ENCODE peak calls at places on chromosomes 4 and X, in four cellular contexts. One of them, this sample, is unnamed.

GRCh38 chr4:128455076-128455345 is 167.4 kb upstream of the PGRMC2 start:
- DNase-seq in NB4: no peak
- DNase-seq in endothelial cell of umbilical vein: no peak
- DNase-seq in K562: no peak
- DNase-seq in this sample: no peak

GRCh38 chrX:43566170-43566569 is 89.9 kb upstream of the MAOA start:
- DNase-seq in K562: no peak
- DNase-seq in endothelial cell of umbilical vein: no peak
- DNase-seq in NB4: no peak
- DNase-seq in this sample: no peak

GRCh38 chrX:150293311-150294013 is 69.7 kb upstream of the MAMLD1 start:
- DNase-seq in K562: no peak
- DNase-seq in endothelial cell of umbilical vein: no peak
- DNase-seq in NB4: no peak
- DNase-seq in this sample: no peak

GRCh38 chr4:70678383-70678999 is 9.8 kb upstream of the UTP3 start:
- DNase-seq in K562: no peak
- DNase-seq in endothelial cell of umbilical vein: no peak
- DNase-seq in NB4: no peak
- DNase-seq in this sample: no peak

GRCh38 chr4:94419956-94420355 is 31.8 kb upstream of the PDLIM5 start:
- DNase-seq in NB4: no peak
- DNase-seq in endothelial cell of umbilical vein: no peak
- DNase-seq in K562: no peak
- DNase-seq in this sample: no peak

GRCh38 chrX:153946910-153947769 is 2.7 kb upstream of the RENBP start:
- DNase-seq in K562: peak
- DNase-seq in NB4: peak
- DNase-seq in endothelial cell of umbilical vein: peak
- DNase-seq in this sample: peak

GRCh38 chr4:8247047-8247930 is 22.3 kb upstream of the HTRA3 start:
- DNase-seq in K562: no peak
- DNase-seq in endothelial cell of umbilical vein: no peak
- DNase-seq in NB4: no peak
- DNase-seq in this sample: peak

GRCh38 chrX:38018734-38019410 is 12.5 kb downstream of the SYTL5 start:
- DNase-seq in NB4: no peak
- DNase-seq in endothelial cell of umbilical vein: no peak
- DNase-seq in K562: no peak
- DNase-seq in this sample: no peak

GRCh38 chr4:105215609-105216313 is 69.1 kb downstream of the TET2 start:
- DNase-seq in K562: no peak
- DNase-seq in NB4: no peak
- DNase-seq in endothelial cell of umbilical vein: no peak
- DNase-seq in this sample: no peak

GRCh38 chr4:61580721-61581377 is 380.7 kb downstream of the ADGRL3 start:
- DNase-seq in K562: no peak
- DNase-seq in NB4: no peak
- DNase-seq in endothelial cell of umbilical vein: no peak
- DNase-seq in this sample: no peak

GRCh38 chr4:45345551-45345950 is 619.2 kb upstream of the GNPDA2 start:
- DNase-seq in NB4: no peak
- DNase-seq in endothelial cell of umbilical vein: no peak
- DNase-seq in K562: no peak
- DNase-seq in this sample: no peak

GRCh38 chr4:186624951-186625350 is 69.6 kb upstream of the MTNR1A start:
- DNase-seq in K562: no peak
- DNase-seq in NB4: no peak
- DNase-seq in endothelial cell of umbilical vein: no peak
- DNase-seq in this sample: no peak

GRCh38 chrX:68462197-68462596 is 28.9 kb upstream of the OPHN1 start:
- DNase-seq in NB4: no peak
- DNase-seq in K562: no peak
- DNase-seq in endothelial cell of umbilical vein: peak
- DNase-seq in this sample: no peak

GRCh38 chr4:104795264-104795934 is 300.7 kb upstream of the CXXC4 start:
- DNase-seq in endothelial cell of umbilical vein: no peak
- DNase-seq in K562: no peak
- DNase-seq in NB4: no peak
- DNase-seq in this sample: no peak

GRCh38 chrX:125202486-125203378 is 116.9 kb upstream of the TEX13C start:
- DNase-seq in endothelial cell of umbilical vein: no peak
- DNase-seq in NB4: no peak
- DNase-seq in K562: no peak
- DNase-seq in this sample: no peak

GRCh38 chr4:40350627-40351227 is 15.6 kb downstream of the CHRNA9 start:
- DNase-seq in endothelial cell of umbilical vein: no peak
- DNase-seq in NB4: peak
- DNase-seq in K562: no peak
- DNase-seq in this sample: no peak

GRCh38 chr4:143026459-143027170 is 158.1 kb upstream of the USP38 start:
- DNase-seq in endothelial cell of umbilical vein: no peak
- DNase-seq in NB4: no peak
- DNase-seq in K562: no peak
- DNase-seq in this sample: no peak

GRCh38 chr4:76950052-76950845 is 697 bp downstream of the SEPTIN11 start:
- DNase-seq in NB4: peak
- DNase-seq in endothelial cell of umbilical vein: peak
- DNase-seq in K562: peak
- DNase-seq in this sample: peak

GRCh38 chr4:176498857-176499256 is 179.1 kb downstream of the SPCS3 start:
- DNase-seq in endothelial cell of umbilical vein: peak
- DNase-seq in K562: no peak
- DNase-seq in NB4: no peak
- DNase-seq in this sample: peak

GRCh38 chrX:85365370-85365995 is 14.0 kb downstream of the POF1B start:
- DNase-seq in endothelial cell of umbilical vein: no peak
- DNase-seq in NB4: no peak
- DNase-seq in K562: no peak
- DNase-seq in this sample: no peak

GRCh38 chrX:151396827-151397740 is at the start of gene VMA21:
- DNase-seq in NB4: peak
- DNase-seq in K562: peak
- DNase-seq in endothelial cell of umbilical vein: peak
- DNase-seq in this sample: peak

GRCh38 chr4:140309124-140309870 is 64.1 kb upstream of the SCOC start:
- DNase-seq in NB4: no peak
- DNase-seq in K562: no peak
- DNase-seq in endothelial cell of umbilical vein: no peak
- DNase-seq in this sample: no peak

GRCh38 chrX:13669246-13669689 is 16.3 kb downstream of the TCEANC start:
- DNase-seq in K562: peak
- DNase-seq in endothelial cell of umbilical vein: peak
- DNase-seq in NB4: peak
- DNase-seq in this sample: peak

GRCh38 chr4:147801820-147802219 is 69.9 kb downstream of the ARHGAP10 start:
- DNase-seq in K562: no peak
- DNase-seq in NB4: no peak
- DNase-seq in endothelial cell of umbilical vein: no peak
- DNase-seq in this sample: no peak

GRCh38 chr4:98601719-98602118 is 56.7 kb downstream of the TSPAN5 start:
- DNase-seq in NB4: no peak
- DNase-seq in K562: no peak
- DNase-seq in endothelial cell of umbilical vein: peak
- DNase-seq in this sample: no peak

GRCh38 chrX:26192204-26192603 is at the start of gene MAGEB6:
- DNase-seq in endothelial cell of umbilical vein: no peak
- DNase-seq in NB4: no peak
- DNase-seq in K562: no peak
- DNase-seq in this sample: no peak

GRCh38 chr4:146175541-146176453 is at the start of gene LSM6:
- DNase-seq in endothelial cell of umbilical vein: peak
- DNase-seq in NB4: peak
- DNase-seq in K562: peak
- DNase-seq in this sample: peak

GRCh38 chrX:136206916-136207315 is 44.3 kb downstream of the MAP7D3 start:
- DNase-seq in NB4: no peak
- DNase-seq in endothelial cell of umbilical vein: no peak
- DNase-seq in K562: no peak
- DNase-seq in this sample: no peak

GRCh38 chrX:53831662-53832635 is 145.4 kb upstream of the HUWE1 start:
- DNase-seq in endothelial cell of umbilical vein: peak
- DNase-seq in NB4: peak
- DNase-seq in K562: peak
- DNase-seq in this sample: peak

GRCh38 chrX:115968436-115969252 is 201.9 kb upstream of the AGTR2 start:
- DNase-seq in K562: no peak
- DNase-seq in NB4: peak
- DNase-seq in endothelial cell of umbilical vein: peak
- DNase-seq in this sample: peak

GRCh38 chr4:38001927-38002326 is 41.7 kb downstream of the PTTG2 start:
- DNase-seq in K562: no peak
- DNase-seq in endothelial cell of umbilical vein: no peak
- DNase-seq in NB4: no peak
- DNase-seq in this sample: no peak

GRCh38 chrX:3518870-3519269 is 172.4 kb upstream of the MXRA5 start:
- DNase-seq in K562: peak
- DNase-seq in endothelial cell of umbilical vein: no peak
- DNase-seq in NB4: no peak
- DNase-seq in this sample: peak

GRCh38 chr4:37797923-37798322 is 28.6 kb upstream of the PGM2 start:
- DNase-seq in NB4: no peak
- DNase-seq in endothelial cell of umbilical vein: no peak
- DNase-seq in K562: no peak
- DNase-seq in this sample: no peak

GRCh38 chrX:72126539-72127140 is 5.1 kb downstream of the RTL5 start:
- DNase-seq in K562: peak
- DNase-seq in NB4: peak
- DNase-seq in endothelial cell of umbilical vein: peak
- DNase-seq in this sample: peak

GRCh38 chr4:60450054-60450453 is 750.1 kb upstream of the ADGRL3 start:
- DNase-seq in NB4: peak
- DNase-seq in endothelial cell of umbilical vein: no peak
- DNase-seq in K562: no peak
- DNase-seq in this sample: no peak

GRCh38 chrX:131617182-131617581 is 73.3 kb downstream of the OR13H1 start:
- DNase-seq in K562: no peak
- DNase-seq in endothelial cell of umbilical vein: no peak
- DNase-seq in NB4: no peak
- DNase-seq in this sample: no peak

GRCh38 chr4:98793658-98794057 is 135.2 kb upstream of the TSPAN5 start:
- DNase-seq in endothelial cell of umbilical vein: no peak
- DNase-seq in NB4: no peak
- DNase-seq in K562: no peak
- DNase-seq in this sample: no peak

GRCh38 chrX:25344191-25344936 is 328.6 kb upstream of the ARX start:
- DNase-seq in NB4: no peak
- DNase-seq in endothelial cell of umbilical vein: no peak
- DNase-seq in K562: no peak
- DNase-seq in this sample: no peak

GRCh38 chrX:123967497-123967896 is 6.0 kb downstream of the STAG2 start:
- DNase-seq in K562: no peak
- DNase-seq in NB4: no peak
- DNase-seq in endothelial cell of umbilical vein: no peak
- DNase-seq in this sample: no peak

GRCh38 chr4:84912741-84913140 is 53.7 kb downstream of the WDFY3 start:
- DNase-seq in endothelial cell of umbilical vein: no peak
- DNase-seq in K562: no peak
- DNase-seq in NB4: no peak
- DNase-seq in this sample: no peak

GRCh38 chr4:30919458-30919857 is 199.3 kb downstream of the PCDH7 start:
- DNase-seq in NB4: no peak
- DNase-seq in K562: no peak
- DNase-seq in endothelial cell of umbilical vein: no peak
- DNase-seq in this sample: no peak

GRCh38 chr4:30912098-30912719 is 192.0 kb downstream of the PCDH7 start:
- DNase-seq in K562: no peak
- DNase-seq in endothelial cell of umbilical vein: no peak
- DNase-seq in NB4: no peak
- DNase-seq in this sample: no peak

GRCh38 chr4:30920043-30920442 is 199.9 kb downstream of the PCDH7 start:
- DNase-seq in endothelial cell of umbilical vein: no peak
- DNase-seq in K562: no peak
- DNase-seq in NB4: no peak
- DNase-seq in this sample: no peak

GRCh38 chr4:30916337-30917274 is 196.4 kb downstream of the PCDH7 start:
- DNase-seq in NB4: no peak
- DNase-seq in endothelial cell of umbilical vein: no peak
- DNase-seq in K562: no peak
- DNase-seq in this sample: no peak

GRCh38 chr4:30917946-30918345 is 197.8 kb downstream of the PCDH7 start:
- DNase-seq in K562: no peak
- DNase-seq in endothelial cell of umbilical vein: no peak
- DNase-seq in NB4: no peak
- DNase-seq in this sample: no peak
- H3K4me3 ChIP-seq in K562: no peak
- H3K4me3 ChIP-seq in endothelial cell of umbilical vein: no peak
- H3K4me3 ChIP-seq in NB4: no peak
- H3K4me3 ChIP-seq in this sample: no peak

DNA sequence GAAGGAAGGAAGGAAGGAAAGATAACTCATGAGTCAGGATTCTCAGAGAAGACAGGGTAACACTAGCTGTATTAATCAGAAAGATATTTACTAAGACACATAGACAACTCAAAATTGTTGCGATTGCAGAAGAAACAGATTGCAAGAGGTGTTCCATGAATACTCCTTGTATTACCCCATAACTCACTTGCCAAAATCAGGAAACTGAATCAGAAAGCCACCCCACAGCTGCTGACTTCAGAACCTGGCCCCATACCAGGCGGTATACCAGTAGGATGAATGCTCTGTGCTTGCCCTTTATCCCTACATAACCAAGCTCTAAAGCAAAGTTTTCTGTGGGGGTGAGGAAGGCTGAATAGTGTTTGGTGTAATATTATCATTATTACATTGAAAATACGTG is 468.5 kb downstream of the IQCM start:
- DNase-seq in endothelial cell of umbilical vein: no peak
- DNase-seq in NB4: no peak
- DNase-seq in K562: no peak
- DNase-seq in this sample: no peak
- TF ChIP-seq MYC in endothelial cell of umbilical vein: no peak
- TF ChIP-seq MYC in NB4: no peak
- TF ChIP-seq MYC in K562: no peak
- TF ChIP-seq MYC in this sample: no peak

GRCh38 chr4:89285735-89286134 is 21.9 kb downstream of the GPRIN3 start:
- DNase-seq in NB4: no peak
- DNase-seq in K562: no peak
- DNase-seq in endothelial cell of umbilical vein: no peak
- DNase-seq in this sample: no peak
- H3K4me3 ChIP-seq in NB4: no peak
- H3K4me3 ChIP-seq in K562: no peak
- H3K4me3 ChIP-seq in endothelial cell of umbilical vein: no peak
- H3K4me3 ChIP-seq in this sample: no peak

GRCh38 chr4:36244257-36245084 is at the start of gene ARAP2:
- DNase-seq in K562: peak
- DNase-seq in NB4: peak
- DNase-seq in endothelial cell of umbilical vein: no peak
- DNase-seq in this sample: peak
- TF ChIP-seq MYC in K562: no peak
- TF ChIP-seq MYC in NB4: no peak
- TF ChIP-seq MYC in endothelial cell of umbilical vein: no peak
- TF ChIP-seq MYC in this sample: no peak

GRCh38 chr4:162891788-162892707 is 274.6 kb downstream of the NAF1 start:
- DNase-seq in K562: no peak
- DNase-seq in endothelial cell of umbilical vein: no peak
- DNase-seq in NB4: peak
- DNase-seq in this sample: no peak
- H3K4me3 ChIP-seq in K562: no peak
- H3K4me3 ChIP-seq in endothelial cell of umbilical vein: no peak
- H3K4me3 ChIP-seq in NB4: no peak
- H3K4me3 ChIP-seq in this sample: no peak